ENCODE peak calls at places on chromosomes 12 and 14, in five cellular contexts. R is iPS-NIHi11, S is EH, F is heart left ventricle, B is HFFc6. G is an unnamed sample.

GRCh38 chr14:95519699-95520098 is 3.2 kb upstream of the SYNE3 start:
- DNase-seq in R (no peak), S (peak), F (peak), B (peak), G (no peak)

GRCh38 chr12:47488888-47489287 is 216.9 kb downstream of the RPAP3 start:
- DNase-seq in R (no peak), S (no peak), F (no peak), B (no peak), G (no peak)

GRCh38 chr12:45681469-45681868 is 48.0 kb upstream of the ARID2 start:
- DNase-seq in R (no peak), S (no peak), F (no peak), B (no peak), G (no peak)

GRCh38 chr14:68506645-68507405 is 286.0 kb downstream of the ZFP36L1 start:
- DNase-seq in R (no peak), S (no peak), F (no peak), B (no peak), G (no peak)

GRCh38 chr12:69534389-69534822 is 50.9 kb upstream of the CCT2 start:
- DNase-seq in R (peak), S (peak), F (peak), B (peak), G (peak)

GRCh38 chr14:99546230-99546879 is 57.7 kb downstream of the CCDC85C start:
- DNase-seq in R (peak), S (no peak), F (no peak), B (no peak), G (no peak)

GRCh38 chr14:95300002-95300696 is 19.6 kb downstream of the CLMN start:
- DNase-seq in R (no peak), S (no peak), F (no peak), B (no peak), G (no peak)

GRCh38 chr14:90403065-90403464 is 6.2 kb downstream of the CALM1 start:
- DNase-seq in R (no peak), S (no peak), F (no peak), B (no peak), G (no peak)

GRCh38 chr12:89470741-89471504 is 53.7 kb downstream of the GALNT4 start:
- DNase-seq in R (peak), S (peak), F (no peak), B (peak), G (no peak)

GRCh38 chr12:90250766-90251165 is 542.1 kb upstream of the ATP2B1 start:
- DNase-seq in R (no peak), S (no peak), F (peak), B (no peak), G (no peak)

GRCh38 chr12:91432079-91432478 is 249.5 kb upstream of the DCN start:
- DNase-seq in R (no peak), S (peak), F (no peak), B (no peak), G (no peak)

GRCh38 chr12:120078868-120079267 is 37.7 kb downstream of the RAB35 start:
- DNase-seq in R (no peak), S (no peak), F (no peak), B (no peak), G (no peak)

GRCh38 chr12:22252057-22252456 is 82.5 kb downstream of the ST8SIA1 start:
- DNase-seq in R (no peak), S (no peak), F (no peak), B (no peak), G (no peak)